ENCODE peak calls at places on chromosomes 2 and 18, in eight cellular contexts. N, K, S, O, V, A, B and P are unnamed samples.

GRCh38 chr2:55718165-55719008 is 24.7 kb upstream of the PNPT1 start:
- DNase-seq in N (peak; percentile 76), K (peak; percentile 89), S (peak; percentile 42), O (peak; percentile 58), V (peak; percentile 85), A (no peak), B (peak; percentile 26), P (no peak)

GRCh38 chr2:145379934-145380333 is 860.0 kb upstream of the ZEB2 start:
- DNase-seq in N (no peak), K (no peak), S (no peak), O (no peak), V (no peak), A (no peak), B (no peak), P (no peak)

GRCh38 chr2:187890690-187891089 is 336.5 kb upstream of the TFPI start:
- DNase-seq in N (no peak), K (no peak), S (no peak), O (no peak), V (no peak), A (no peak), B (no peak), P (no peak)

GRCh38 chr2:62458206-62459035 is 47.6 kb downstream of the TMEM17 start:
- DNase-seq in N (no peak), K (no peak), S (no peak), O (no peak), V (no peak), A (no peak), B (peak; percentile 30), P (no peak)

GRCh38 chr2:195406886-195407603 is 250.0 kb upstream of the SLC39A10 start:
- DNase-seq in N (no peak), K (no peak), S (no peak), O (no peak), V (no peak), A (no peak), B (no peak), P (no peak)

GRCh38 chr18:58484989-58485962 is 143.6 kb downstream of the ALPK2 start:
- DNase-seq in N (peak; percentile 50), K (peak; percentile 65), S (peak; percentile 54), O (no peak), V (no peak), A (no peak), B (no peak), P (no peak)

GRCh38 chr2:203612246-203612645 is 77.1 kb upstream of the RAPH1 start:
- DNase-seq in N (no peak), K (no peak), S (no peak), O (no peak), V (no peak), A (no peak), B (no peak), P (no peak)

GRCh38 chr2:1461507-1462390 is 48.5 kb downstream of the TPO start:
- DNase-seq in N (no peak), K (no peak), S (no peak), O (no peak), V (no peak), A (no peak), B (no peak), P (no peak)

GRCh38 chr2:10465915-10466314 is 17.8 kb upstream of the ODC1 start:
- DNase-seq in N (no peak), K (no peak), S (no peak), O (no peak), V (no peak), A (no peak), B (no peak), P (no peak)

GRCh38 chr2:9174771-9175441 is 31.7 kb upstream of the ASAP2 start:
- DNase-seq in N (peak; percentile 83), K (no peak), S (peak; percentile 61), O (no peak), V (peak; percentile 55), A (no peak), B (no peak), P (peak; percentile 62)

GRCh38 chr2:234422895-234423505 is 73.9 kb downstream of the ARL4C start:
- DNase-seq in N (no peak), K (no peak), S (no peak), O (no peak), V (no peak), A (no peak), B (no peak), P (no peak)

GRCh38 chr18:11336241-11336640 is 186.9 kb upstream of the PIEZO2 start:
- DNase-seq in N (no peak), K (no peak), S (no peak), O (no peak), V (peak; percentile 21), A (no peak), B (no peak), P (no peak)

GRCh38 chr2:138421971-138422335 is 79.6 kb upstream of the SPOPL start:
- DNase-seq in N (no peak), K (no peak), S (no peak), O (no peak), V (peak; percentile 67), A (no peak), B (no peak), P (peak; percentile 69)

GRCh38 chr18:34840416-34840815 is 130.3 kb downstream of the DTNA start:
- DNase-seq in N (no peak), K (no peak), S (no peak), O (no peak), V (no peak), A (no peak), B (no peak), P (no peak)